ENCODE peak calls at places on chromosomes 5 and 9, in nine cellular contexts. One of them, this sample, is unnamed.

GRCh38 chr5:123537845-123538244 is 25.9 kb downstream of the CSNK1G3 start:
- DNase-seq in stimulated activated CD4-positive, alpha-beta T cell treated with anti-CD3 and anti-CD28 coated beads, TNF-alpha, amount 100 ng/mL, for 4 hours: no peak
- DNase-seq in GM04504: no peak
- DNase-seq in stimulated activated CD8-positive, alpha-beta memory T cell treated with anti-CD3 and anti-CD28 coated beads, Interleukin-4, amount 100 ng/mL, for 24 hours: no peak
- DNase-seq in activated naive CD8-positive, alpha-beta T cell treated with anti-CD3 and anti-CD28 coated beads, Interleukin-2, amount 50 U/mL, for 16 hours: no peak
- DNase-seq in retina: no peak
- DNase-seq in myocyte: no peak
- DNase-seq in lung microvascular endothelial cell: no peak
- DNase-seq in NCI-H2081: no peak
- DNase-seq in this sample: no peak

GRCh38 chr5:179700401-179700918 is 1.7 kb downstream of the CANX start:
- DNase-seq in stimulated activated CD4-positive, alpha-beta T cell treated with anti-CD3 and anti-CD28 coated beads, TNF-alpha, amount 100 ng/mL, for 4 hours: no peak
- DNase-seq in GM04504: no peak
- DNase-seq in stimulated activated CD8-positive, alpha-beta memory T cell treated with anti-CD3 and anti-CD28 coated beads, Interleukin-4, amount 100 ng/mL, for 24 hours: no peak
- DNase-seq in activated naive CD8-positive, alpha-beta T cell treated with anti-CD3 and anti-CD28 coated beads, Interleukin-2, amount 50 U/mL, for 16 hours: no peak
- DNase-seq in retina: no peak
- DNase-seq in myocyte: no peak
- DNase-seq in lung microvascular endothelial cell: peak
- DNase-seq in NCI-H2081: no peak
- DNase-seq in this sample: no peak

GRCh38 chr5:151923865-151924264 is 786 bp downstream of the GLRA1 start:
- DNase-seq in stimulated activated CD4-positive, alpha-beta T cell treated with anti-CD3 and anti-CD28 coated beads, TNF-alpha, amount 100 ng/mL, for 4 hours: no peak
- DNase-seq in GM04504: no peak
- DNase-seq in stimulated activated CD8-positive, alpha-beta memory T cell treated with anti-CD3 and anti-CD28 coated beads, Interleukin-4, amount 100 ng/mL, for 24 hours: no peak
- DNase-seq in activated naive CD8-positive, alpha-beta T cell treated with anti-CD3 and anti-CD28 coated beads, Interleukin-2, amount 50 U/mL, for 16 hours: no peak
- DNase-seq in retina: peak
- DNase-seq in myocyte: no peak
- DNase-seq in lung microvascular endothelial cell: no peak
- DNase-seq in NCI-H2081: peak
- DNase-seq in this sample: peak

GRCh38 chr5:111892949-111893348 is 136.0 kb upstream of the NREP start:
- DNase-seq in stimulated activated CD4-positive, alpha-beta T cell treated with anti-CD3 and anti-CD28 coated beads, TNF-alpha, amount 100 ng/mL, for 4 hours: no peak
- DNase-seq in GM04504: peak
- DNase-seq in stimulated activated CD8-positive, alpha-beta memory T cell treated with anti-CD3 and anti-CD28 coated beads, Interleukin-4, amount 100 ng/mL, for 24 hours: no peak
- DNase-seq in activated naive CD8-positive, alpha-beta T cell treated with anti-CD3 and anti-CD28 coated beads, Interleukin-2, amount 50 U/mL, for 16 hours: no peak
- DNase-seq in retina: no peak
- DNase-seq in myocyte: peak
- DNase-seq in lung microvascular endothelial cell: peak
- DNase-seq in NCI-H2081: no peak
- DNase-seq in this sample: no peak

GRCh38 chr9:96496368-96497116 is 46.6 kb downstream of the HABP4 start:
- DNase-seq in stimulated activated CD4-positive, alpha-beta T cell treated with anti-CD3 and anti-CD28 coated beads, TNF-alpha, amount 100 ng/mL, for 4 hours: no peak
- DNase-seq in GM04504: no peak
- DNase-seq in stimulated activated CD8-positive, alpha-beta memory T cell treated with anti-CD3 and anti-CD28 coated beads, Interleukin-4, amount 100 ng/mL, for 24 hours: no peak
- DNase-seq in activated naive CD8-positive, alpha-beta T cell treated with anti-CD3 and anti-CD28 coated beads, Interleukin-2, amount 50 U/mL, for 16 hours: no peak
- DNase-seq in retina: no peak
- DNase-seq in myocyte: no peak
- DNase-seq in lung microvascular endothelial cell: no peak
- DNase-seq in NCI-H2081: no peak
- DNase-seq in this sample: no peak

GRCh38 chr5:86917117-86917579 is 299.4 kb downstream of the COX7C start:
- DNase-seq in stimulated activated CD4-positive, alpha-beta T cell treated with anti-CD3 and anti-CD28 coated beads, TNF-alpha, amount 100 ng/mL, for 4 hours: no peak
- DNase-seq in GM04504: peak
- DNase-seq in stimulated activated CD8-positive, alpha-beta memory T cell treated with anti-CD3 and anti-CD28 coated beads, Interleukin-4, amount 100 ng/mL, for 24 hours: no peak
- DNase-seq in activated naive CD8-positive, alpha-beta T cell treated with anti-CD3 and anti-CD28 coated beads, Interleukin-2, amount 50 U/mL, for 16 hours: no peak
- DNase-seq in retina: no peak
- DNase-seq in myocyte: peak
- DNase-seq in lung microvascular endothelial cell: peak
- DNase-seq in NCI-H2081: no peak
- DNase-seq in this sample: no peak

GRCh38 chr9:136247947-136248637 is 2.5 kb upstream of the QSOX2 start:
- DNase-seq in stimulated activated CD4-positive, alpha-beta T cell treated with anti-CD3 and anti-CD28 coated beads, TNF-alpha, amount 100 ng/mL, for 4 hours: no peak
- DNase-seq in GM04504: no peak
- DNase-seq in stimulated activated CD8-positive, alpha-beta memory T cell treated with anti-CD3 and anti-CD28 coated beads, Interleukin-4, amount 100 ng/mL, for 24 hours: no peak
- DNase-seq in activated naive CD8-positive, alpha-beta T cell treated with anti-CD3 and anti-CD28 coated beads, Interleukin-2, amount 50 U/mL, for 16 hours: no peak
- DNase-seq in retina: no peak
- DNase-seq in myocyte: no peak
- DNase-seq in lung microvascular endothelial cell: no peak
- DNase-seq in NCI-H2081: no peak
- DNase-seq in this sample: no peak

GRCh38 chr9:123267481-123268239 is 726 bp downstream of the STRBP start:
- DNase-seq in stimulated activated CD4-positive, alpha-beta T cell treated with anti-CD3 and anti-CD28 coated beads, TNF-alpha, amount 100 ng/mL, for 4 hours: no peak
- DNase-seq in GM04504: no peak
- DNase-seq in stimulated activated CD8-positive, alpha-beta memory T cell treated with anti-CD3 and anti-CD28 coated beads, Interleukin-4, amount 100 ng/mL, for 24 hours: no peak
- DNase-seq in activated naive CD8-positive, alpha-beta T cell treated with anti-CD3 and anti-CD28 coated beads, Interleukin-2, amount 50 U/mL, for 16 hours: no peak
- DNase-seq in retina: no peak
- DNase-seq in myocyte: no peak
- DNase-seq in lung microvascular endothelial cell: no peak
- DNase-seq in NCI-H2081: no peak
- DNase-seq in this sample: no peak

GRCh38 chr9:1400983-1401382 is 350.8 kb downstream of the DMRT2 start:
- DNase-seq in stimulated activated CD4-positive, alpha-beta T cell treated with anti-CD3 and anti-CD28 coated beads, TNF-alpha, amount 100 ng/mL, for 4 hours: no peak
- DNase-seq in GM04504: no peak
- DNase-seq in stimulated activated CD8-positive, alpha-beta memory T cell treated with anti-CD3 and anti-CD28 coated beads, Interleukin-4, amount 100 ng/mL, for 24 hours: no peak
- DNase-seq in activated naive CD8-positive, alpha-beta T cell treated with anti-CD3 and anti-CD28 coated beads, Interleukin-2, amount 50 U/mL, for 16 hours: no peak
- DNase-seq in retina: no peak
- DNase-seq in myocyte: no peak
- DNase-seq in lung microvascular endothelial cell: no peak
- DNase-seq in NCI-H2081: no peak
- DNase-seq in this sample: no peak

GRCh38 chr5:35660451-35660850 is 42.8 kb downstream of the SPEF2 start:
- DNase-seq in stimulated activated CD4-positive, alpha-beta T cell treated with anti-CD3 and anti-CD28 coated beads, TNF-alpha, amount 100 ng/mL, for 4 hours: no peak
- DNase-seq in GM04504: no peak
- DNase-seq in stimulated activated CD8-positive, alpha-beta memory T cell treated with anti-CD3 and anti-CD28 coated beads, Interleukin-4, amount 100 ng/mL, for 24 hours: no peak
- DNase-seq in activated naive CD8-positive, alpha-beta T cell treated with anti-CD3 and anti-CD28 coated beads, Interleukin-2, amount 50 U/mL, for 16 hours: no peak
- DNase-seq in retina: no peak
- DNase-seq in myocyte: no peak
- DNase-seq in lung microvascular endothelial cell: no peak
- DNase-seq in NCI-H2081: no peak
- DNase-seq in this sample: no peak

GRCh38 chr9:68913054-68913453 is 100.9 kb downstream of the PRKACG start:
- DNase-seq in stimulated activated CD4-positive, alpha-beta T cell treated with anti-CD3 and anti-CD28 coated beads, TNF-alpha, amount 100 ng/mL, for 4 hours: no peak
- DNase-seq in GM04504: no peak
- DNase-seq in stimulated activated CD8-positive, alpha-beta memory T cell treated with anti-CD3 and anti-CD28 coated beads, Interleukin-4, amount 100 ng/mL, for 24 hours: no peak
- DNase-seq in activated naive CD8-positive, alpha-beta T cell treated with anti-CD3 and anti-CD28 coated beads, Interleukin-2, amount 50 U/mL, for 16 hours: no peak
- DNase-seq in retina: no peak
- DNase-seq in myocyte: no peak
- DNase-seq in lung microvascular endothelial cell: no peak
- DNase-seq in NCI-H2081: no peak
- DNase-seq in this sample: no peak

GRCh38 chr9:109769250-109769649 is 10.7 kb upstream of the PALM2AKAP2 start:
- DNase-seq in stimulated activated CD4-positive, alpha-beta T cell treated with anti-CD3 and anti-CD28 coated beads, TNF-alpha, amount 100 ng/mL, for 4 hours: no peak
- DNase-seq in GM04504: no peak
- DNase-seq in stimulated activated CD8-positive, alpha-beta memory T cell treated with anti-CD3 and anti-CD28 coated beads, Interleukin-4, amount 100 ng/mL, for 24 hours: no peak
- DNase-seq in activated naive CD8-positive, alpha-beta T cell treated with anti-CD3 and anti-CD28 coated beads, Interleukin-2, amount 50 U/mL, for 16 hours: no peak
- DNase-seq in retina: no peak
- DNase-seq in myocyte: peak
- DNase-seq in lung microvascular endothelial cell: no peak
- DNase-seq in NCI-H2081: no peak
- DNase-seq in this sample: no peak

GRCh38 chr9:130128782-130129424 is 43.3 kb upstream of the NCS1 start:
- DNase-seq in stimulated activated CD4-positive, alpha-beta T cell treated with anti-CD3 and anti-CD28 coated beads, TNF-alpha, amount 100 ng/mL, for 4 hours: peak
- DNase-seq in GM04504: no peak
- DNase-seq in stimulated activated CD8-positive, alpha-beta memory T cell treated with anti-CD3 and anti-CD28 coated beads, Interleukin-4, amount 100 ng/mL, for 24 hours: peak
- DNase-seq in activated naive CD8-positive, alpha-beta T cell treated with anti-CD3 and anti-CD28 coated beads, Interleukin-2, amount 50 U/mL, for 16 hours: no peak
- DNase-seq in retina: no peak
- DNase-seq in myocyte: peak
- DNase-seq in lung microvascular endothelial cell: no peak
- DNase-seq in NCI-H2081: no peak
- DNase-seq in this sample: no peak

GRCh38 chr9:133855802-133856592 is 117.8 kb upstream of the SARDH start:
- DNase-seq in stimulated activated CD4-positive, alpha-beta T cell treated with anti-CD3 and anti-CD28 coated beads, TNF-alpha, amount 100 ng/mL, for 4 hours: no peak
- DNase-seq in GM04504: peak
- DNase-seq in stimulated activated CD8-positive, alpha-beta memory T cell treated with anti-CD3 and anti-CD28 coated beads, Interleukin-4, amount 100 ng/mL, for 24 hours: no peak
- DNase-seq in activated naive CD8-positive, alpha-beta T cell treated with anti-CD3 and anti-CD28 coated beads, Interleukin-2, amount 50 U/mL, for 16 hours: no peak
- DNase-seq in retina: no peak
- DNase-seq in myocyte: no peak
- DNase-seq in lung microvascular endothelial cell: peak
- DNase-seq in NCI-H2081: no peak
- DNase-seq in this sample: no peak

GRCh38 chr9:6646028-6646636 is 603 bp upstream of the GLDC start:
- DNase-seq in stimulated activated CD4-positive, alpha-beta T cell treated with anti-CD3 and anti-CD28 coated beads, TNF-alpha, amount 100 ng/mL, for 4 hours: no peak
- DNase-seq in GM04504: no peak
- DNase-seq in stimulated activated CD8-positive, alpha-beta memory T cell treated with anti-CD3 and anti-CD28 coated beads, Interleukin-4, amount 100 ng/mL, for 24 hours: no peak
- DNase-seq in activated naive CD8-positive, alpha-beta T cell treated with anti-CD3 and anti-CD28 coated beads, Interleukin-2, amount 50 U/mL, for 16 hours: no peak
- DNase-seq in retina: no peak
- DNase-seq in myocyte: no peak
- DNase-seq in lung microvascular endothelial cell: peak
- DNase-seq in NCI-H2081: no peak
- DNase-seq in this sample: no peak

GRCh38 chr9:99579964-99580363 is 241.7 kb upstream of the NR4A3 start:
- DNase-seq in stimulated activated CD4-positive, alpha-beta T cell treated with anti-CD3 and anti-CD28 coated beads, TNF-alpha, amount 100 ng/mL, for 4 hours: no peak
- DNase-seq in GM04504: no peak
- DNase-seq in stimulated activated CD8-positive, alpha-beta memory T cell treated with anti-CD3 and anti-CD28 coated beads, Interleukin-4, amount 100 ng/mL, for 24 hours: no peak
- DNase-seq in activated naive CD8-positive, alpha-beta T cell treated with anti-CD3 and anti-CD28 coated beads, Interleukin-2, amount 50 U/mL, for 16 hours: no peak
- DNase-seq in retina: no peak
- DNase-seq in myocyte: no peak
- DNase-seq in lung microvascular endothelial cell: no peak
- DNase-seq in NCI-H2081: no peak
- DNase-seq in this sample: no peak

This sample was measured in D721Med.